ENCODE peak calls at places on chromosomes 2 and 18, in four cellular contexts. U, H, P and T are unnamed samples.

GRCh38 chr18:38368246-38368645 is 802.6 kb upstream of the CELF4 start:
- DNase-seq in P (no peak), H (no peak), U (no peak), T (no peak)

GRCh38 chr2:229032596-229033234 is 238.4 kb downstream of the PID1 start:
- DNase-seq in P (no peak), H (no peak), U (no peak), T (no peak)

GRCh38 chr2:57890462-57890861 is 156.1 kb upstream of the VRK2 start:
- DNase-seq in H (peak; percentile 53), P (peak; percentile 32), U (no peak), T (no peak)

GRCh38 chr2:217434183-217434620 is 568.6 kb downstream of the TNS1 start:
- DNase-seq in H (peak; percentile 84), P (peak; percentile 95), U (no peak), T (peak; percentile 4)

GRCh38 chr2:74414913-74415761 is 6.3 kb downstream of the C2orf81 start:
- DNase-seq in U (no peak), P (no peak), H (no peak), T (no peak)

GRCh38 chr2:219125225-219125885 is 35.3 kb downstream of the NHEJ1 start:
- DNase-seq in H (peak; percentile 94), U (no peak), P (peak; percentile 97), T (no peak)

GRCh38 chr2:39567507-39567906 is 98.2 kb upstream of the TMEM178A start:
- DNase-seq in P (peak; percentile 83), H (peak; percentile 14), U (no peak), T (no peak)

GRCh38 chr2:219159771-219160185 is 837 bp downstream of the NHEJ1 start:
- DNase-seq in P (no peak), H (peak; percentile 6), U (no peak), T (no peak)